ENCODE peak calls at places on chromosomes 3 and 15, in nine cellular contexts. One of them, this sample, is unnamed.

GRCh38 chr3:27428446-27428845 is 55.7 kb downstream of the SLC4A7 start:
- DNase-seq in GM13977: no peak
- DNase-seq in NCI-H748 treated with DMSO at 0.1 percent for 48 hours: no peak
- DNase-seq in left colon: no peak
- DNase-seq in HEK293T: no peak
- DNase-seq in HuH-7: no peak
- DNase-seq in choroid plexus epithelial cell: no peak
- DNase-seq in NCI-H345: no peak
- DNase-seq in cardiac muscle cell: no peak
- DNase-seq in this sample: no peak

GRCh38 chr15:62649793-62650420 is 392.6 kb upstream of the TPM1 start:
- DNase-seq in cardiac muscle cell: peak; percentile 75
- DNase-seq in left colon: no peak
- DNase-seq in choroid plexus epithelial cell: peak; percentile 41
- DNase-seq in HEK293T: no peak
- DNase-seq in NCI-H345: no peak
- DNase-seq in HuH-7: no peak
- DNase-seq in NCI-H748 treated with DMSO at 0.1 percent for 48 hours: no peak
- DNase-seq in GM13977: peak; percentile 64
- DNase-seq in this sample: peak; percentile 47

GRCh38 chr3:121431717-121432517 is 113.9 kb downstream of the POLQ start:
- DNase-seq in NCI-H345: peak; percentile 2
- DNase-seq in NCI-H748 treated with DMSO at 0.1 percent for 48 hours: no peak
- DNase-seq in left colon: peak; percentile 24
- DNase-seq in cardiac muscle cell: peak; percentile 65
- DNase-seq in choroid plexus epithelial cell: peak; percentile 78
- DNase-seq in HuH-7: peak; percentile 34
- DNase-seq in GM13977: peak; percentile 60
- DNase-seq in HEK293T: no peak
- DNase-seq in this sample: no peak

GRCh38 chr3:147656023-147656422 is 246.9 kb downstream of the ZIC1 start:
- DNase-seq in left colon: no peak
- DNase-seq in HEK293T: no peak
- DNase-seq in GM13977: no peak
- DNase-seq in NCI-H345: no peak
- DNase-seq in cardiac muscle cell: no peak
- DNase-seq in choroid plexus epithelial cell: peak; percentile 50
- DNase-seq in HuH-7: no peak
- DNase-seq in NCI-H748 treated with DMSO at 0.1 percent for 48 hours: no peak
- DNase-seq in this sample: no peak

GRCh38 chr15:63448261-63448660 is 56.1 kb upstream of the USP3 start:
- DNase-seq in cardiac muscle cell: no peak
- DNase-seq in HEK293T: no peak
- DNase-seq in GM13977: no peak
- DNase-seq in HuH-7: no peak
- DNase-seq in NCI-H748 treated with DMSO at 0.1 percent for 48 hours: no peak
- DNase-seq in left colon: no peak
- DNase-seq in NCI-H345: no peak
- DNase-seq in choroid plexus epithelial cell: no peak
- DNase-seq in this sample: no peak

GRCh38 chr3:117499189-117499870 is 789.8 kb downstream of the TUSC7 start:
- DNase-seq in HuH-7: no peak
- DNase-seq in left colon: no peak
- DNase-seq in NCI-H748 treated with DMSO at 0.1 percent for 48 hours: no peak
- DNase-seq in NCI-H345: no peak
- DNase-seq in choroid plexus epithelial cell: no peak
- DNase-seq in cardiac muscle cell: no peak
- DNase-seq in HEK293T: no peak
- DNase-seq in GM13977: no peak
- DNase-seq in this sample: no peak

GRCh38 chr15:99305761-99306505 is 54.7 kb downstream of the LRRC28 start:
- DNase-seq in NCI-H748 treated with DMSO at 0.1 percent for 48 hours: no peak
- DNase-seq in GM13977: no peak
- DNase-seq in choroid plexus epithelial cell: peak; percentile 88
- DNase-seq in left colon: peak; percentile 18
- DNase-seq in cardiac muscle cell: peak; percentile 82
- DNase-seq in HuH-7: no peak
- DNase-seq in NCI-H345: peak; percentile 35
- DNase-seq in HEK293T: peak; percentile 60
- DNase-seq in this sample: no peak

GRCh38 chr3:12984023-12984823 is 89.0 kb downstream of the IQSEC1 start:
- DNase-seq in choroid plexus epithelial cell: peak; percentile 86
- DNase-seq in left colon: peak; percentile 70
- DNase-seq in HEK293T: peak; percentile 69
- DNase-seq in HuH-7: peak; percentile 98
- DNase-seq in cardiac muscle cell: peak; percentile 82
- DNase-seq in NCI-H748 treated with DMSO at 0.1 percent for 48 hours: no peak
- DNase-seq in NCI-H345: peak; percentile 37
- DNase-seq in GM13977: peak; percentile 76
- DNase-seq in this sample: peak; percentile 78

GRCh38 chr15:38671675-38672141 is 107.1 kb upstream of the RASGRP1 start:
- DNase-seq in NCI-H345: no peak
- DNase-seq in HEK293T: no peak
- DNase-seq in left colon: no peak
- DNase-seq in GM13977: no peak
- DNase-seq in choroid plexus epithelial cell: no peak
- DNase-seq in cardiac muscle cell: no peak
- DNase-seq in HuH-7: no peak
- DNase-seq in NCI-H748 treated with DMSO at 0.1 percent for 48 hours: no peak
- DNase-seq in this sample: no peak

GRCh38 chr3:141523615-141524375 is 37.0 kb downstream of the RASA2 start:
- DNase-seq in left colon: no peak
- DNase-seq in cardiac muscle cell: no peak
- DNase-seq in HuH-7: no peak
- DNase-seq in NCI-H345: no peak
- DNase-seq in GM13977: no peak
- DNase-seq in HEK293T: no peak
- DNase-seq in NCI-H748 treated with DMSO at 0.1 percent for 48 hours: no peak
- DNase-seq in choroid plexus epithelial cell: no peak
- DNase-seq in this sample: no peak

GRCh38 chr3:9501226-9501625 is 52.4 kb downstream of the LHFPL4 start:
- DNase-seq in cardiac muscle cell: no peak
- DNase-seq in NCI-H345: no peak
- DNase-seq in NCI-H748 treated with DMSO at 0.1 percent for 48 hours: no peak
- DNase-seq in HuH-7: no peak
- DNase-seq in choroid plexus epithelial cell: no peak
- DNase-seq in left colon: no peak
- DNase-seq in HEK293T: no peak
- DNase-seq in GM13977: no peak
- DNase-seq in this sample: no peak

GRCh38 chr3:133825969-133826727 is 20.5 kb downstream of the SRPRB start:
- DNase-seq in cardiac muscle cell: no peak
- DNase-seq in NCI-H345: no peak
- DNase-seq in GM13977: no peak
- DNase-seq in NCI-H748 treated with DMSO at 0.1 percent for 48 hours: no peak
- DNase-seq in HuH-7: no peak
- DNase-seq in choroid plexus epithelial cell: no peak
- DNase-seq in left colon: no peak
- DNase-seq in HEK293T: no peak
- DNase-seq in this sample: no peak

GRCh38 chr15:83559310-83559966 is 94.5 kb upstream of the ADAMTSL3 start:
- DNase-seq in choroid plexus epithelial cell: peak; percentile 84
- DNase-seq in GM13977: peak; percentile 66
- DNase-seq in NCI-H345: peak; percentile 20
- DNase-seq in NCI-H748 treated with DMSO at 0.1 percent for 48 hours: peak; percentile 7
- DNase-seq in HuH-7: peak; percentile 52
- DNase-seq in left colon: peak; percentile 9
- DNase-seq in HEK293T: peak; percentile 79
- DNase-seq in cardiac muscle cell: peak; percentile 81
- DNase-seq in this sample: peak; percentile 86

GRCh38 chr3:82568776-82569338 is 807.4 kb upstream of the GBE1 start:
- DNase-seq in cardiac muscle cell: no peak
- DNase-seq in left colon: no peak
- DNase-seq in HuH-7: no peak
- DNase-seq in NCI-H345: no peak
- DNase-seq in choroid plexus epithelial cell: no peak
- DNase-seq in GM13977: no peak
- DNase-seq in NCI-H748 treated with DMSO at 0.1 percent for 48 hours: no peak
- DNase-seq in HEK293T: no peak
- DNase-seq in this sample: no peak

GRCh38 chr15:41013698-41014414 is 60.6 kb downstream of the CHAC1 start:
- DNase-seq in GM13977: peak; percentile 55
- DNase-seq in left colon: no peak
- DNase-seq in NCI-H748 treated with DMSO at 0.1 percent for 48 hours: no peak
- DNase-seq in choroid plexus epithelial cell: peak; percentile 75
- DNase-seq in NCI-H345: no peak
- DNase-seq in HuH-7: no peak
- DNase-seq in HEK293T: no peak
- DNase-seq in cardiac muscle cell: peak; percentile 76
- DNase-seq in this sample: peak; percentile 45

GRCh38 chr3:149023951-149024350 is 32.6 kb downstream of the GYG1 start:
- DNase-seq in cardiac muscle cell: no peak
- DNase-seq in left colon: no peak
- DNase-seq in HEK293T: no peak
- DNase-seq in HuH-7: no peak
- DNase-seq in NCI-H748 treated with DMSO at 0.1 percent for 48 hours: no peak
- DNase-seq in GM13977: no peak
- DNase-seq in NCI-H345: no peak
- DNase-seq in choroid plexus epithelial cell: no peak
- DNase-seq in this sample: no peak

GRCh38 chr3:29373016-29373690 is 92.3 kb downstream of the RBMS3 start:
- DNase-seq in NCI-H345: no peak
- DNase-seq in cardiac muscle cell: peak; percentile 39
- DNase-seq in GM13977: no peak
- DNase-seq in HEK293T: no peak
- DNase-seq in NCI-H748 treated with DMSO at 0.1 percent for 48 hours: no peak
- DNase-seq in choroid plexus epithelial cell: peak; percentile 70
- DNase-seq in left colon: no peak
- DNase-seq in HuH-7: no peak
- DNase-seq in this sample: no peak

GRCh38 chr3:173371848-173372487 is 25.6 kb upstream of the NLGN1 start:
- DNase-seq in NCI-H345: peak; percentile 3
- DNase-seq in left colon: peak; percentile 13
- DNase-seq in NCI-H748 treated with DMSO at 0.1 percent for 48 hours: peak; percentile 18
- DNase-seq in GM13977: no peak
- DNase-seq in HuH-7: no peak
- DNase-seq in HEK293T: peak; percentile 43
- DNase-seq in cardiac muscle cell: peak; percentile 58
- DNase-seq in choroid plexus epithelial cell: peak; percentile 45
- DNase-seq in this sample: peak; percentile 28

GRCh38 chr3:105518806-105519418 is 152.2 kb downstream of the ALCAM start:
- DNase-seq in HuH-7: peak; percentile 21
- DNase-seq in NCI-H748 treated with DMSO at 0.1 percent for 48 hours: peak; percentile 49
- DNase-seq in NCI-H345: peak; percentile 71
- DNase-seq in cardiac muscle cell: peak; percentile 80
- DNase-seq in HEK293T: peak; percentile 36
- DNase-seq in choroid plexus epithelial cell: peak; percentile 81
- DNase-seq in left colon: no peak
- DNase-seq in GM13977: peak; percentile 43
- DNase-seq in this sample: peak; percentile 85

GRCh38 chr15:64222573-64223361 is 59.9 kb upstream of the PPIB start:
- DNase-seq in GM13977: no peak
- DNase-seq in choroid plexus epithelial cell: peak; percentile 30
- DNase-seq in NCI-H748 treated with DMSO at 0.1 percent for 48 hours: no peak
- DNase-seq in NCI-H345: no peak
- DNase-seq in cardiac muscle cell: peak; percentile 29
- DNase-seq in HuH-7: no peak
- DNase-seq in left colon: no peak
- DNase-seq in HEK293T: no peak
- DNase-seq in this sample: no peak

GRCh38 chr15:100078511-100079220 is 263.1 kb downstream of the ADAMTS17 start:
- DNase-seq in cardiac muscle cell: peak; percentile 46
- DNase-seq in choroid plexus epithelial cell: peak; percentile 43
- DNase-seq in NCI-H748 treated with DMSO at 0.1 percent for 48 hours: no peak
- DNase-seq in GM13977: no peak
- DNase-seq in HuH-7: no peak
- DNase-seq in NCI-H345: no peak
- DNase-seq in HEK293T: no peak
- DNase-seq in left colon: no peak
- DNase-seq in this sample: no peak

GRCh38 chr15:91135201-91136130 is 35.4 kb downstream of the SV2B start:
- DNase-seq in left colon: no peak
- DNase-seq in HuH-7: no peak
- DNase-seq in cardiac muscle cell: no peak
- DNase-seq in NCI-H748 treated with DMSO at 0.1 percent for 48 hours: no peak
- DNase-seq in HEK293T: no peak
- DNase-seq in choroid plexus epithelial cell: no peak
- DNase-seq in GM13977: peak; percentile 69
- DNase-seq in NCI-H345: no peak
- DNase-seq in this sample: peak; percentile 61

GRCh38 chr3:165159760-165160421 is 36.3 kb downstream of the SLITRK3 start:
- DNase-seq in NCI-H748 treated with DMSO at 0.1 percent for 48 hours: no peak
- DNase-seq in HEK293T: no peak
- DNase-seq in left colon: no peak
- DNase-seq in GM13977: no peak
- DNase-seq in choroid plexus epithelial cell: no peak
- DNase-seq in cardiac muscle cell: no peak
- DNase-seq in NCI-H345: no peak
- DNase-seq in HuH-7: no peak
- DNase-seq in this sample: no peak

GRCh38 chr15:58361291-58361759 is 70.5 kb upstream of the LIPC start:
- DNase-seq in NCI-H345: peak; percentile 0
- DNase-seq in HuH-7: no peak
- DNase-seq in HEK293T: peak; percentile 38
- DNase-seq in GM13977: no peak
- DNase-seq in cardiac muscle cell: peak; percentile 50
- DNase-seq in left colon: no peak
- DNase-seq in choroid plexus epithelial cell: peak; percentile 91
- DNase-seq in NCI-H748 treated with DMSO at 0.1 percent for 48 hours: no peak
- DNase-seq in this sample: no peak

GRCh38 chr3:8562081-8562595 is 60.5 kb downstream of the LMCD1 start:
- DNase-seq in left colon: no peak
- DNase-seq in NCI-H345: no peak
- DNase-seq in GM13977: no peak
- DNase-seq in HuH-7: no peak
- DNase-seq in HEK293T: no peak
- DNase-seq in NCI-H748 treated with DMSO at 0.1 percent for 48 hours: no peak
- DNase-seq in cardiac muscle cell: peak; percentile 38
- DNase-seq in choroid plexus epithelial cell: no peak
- DNase-seq in this sample: no peak

GRCh38 chr3:52005571-52005986 is 9.9 kb upstream of the RPL29 start:
- DNase-seq in HEK293T: no peak
- DNase-seq in GM13977: no peak
- DNase-seq in HuH-7: no peak
- DNase-seq in NCI-H748 treated with DMSO at 0.1 percent for 48 hours: no peak
- DNase-seq in left colon: no peak
- DNase-seq in choroid plexus epithelial cell: peak; percentile 41
- DNase-seq in NCI-H345: peak; percentile 55
- DNase-seq in cardiac muscle cell: peak; percentile 65
- DNase-seq in this sample: peak; percentile 84

GRCh38 chr3:152610621-152611020 is 224.3 kb upstream of the P2RY1 start:
- DNase-seq in NCI-H748 treated with DMSO at 0.1 percent for 48 hours: no peak
- DNase-seq in HEK293T: no peak
- DNase-seq in choroid plexus epithelial cell: no peak
- DNase-seq in GM13977: no peak
- DNase-seq in cardiac muscle cell: no peak
- DNase-seq in NCI-H345: no peak
- DNase-seq in HuH-7: no peak
- DNase-seq in left colon: no peak
- DNase-seq in this sample: no peak